ENCODE peak calls at places on chromosomes 1 and 21, in eight cellular contexts. Q, F, U, L, J, Y, H and V are unnamed samples. For H3K36me3, the result is how much of the 10 kb centered on the place peaks cover.

GRCh38 chr1:95021794-95022193 is 51.0 kb downstream of the ALG14 start:
- DNase-seq in Q (no peak), F (no peak), U (no peak), L (no peak), J (no peak), Y (no peak), H (no peak), V (no peak)

GRCh38 chr1:40132383-40133121 is 28.6 kb upstream of the RLF start:
- DNase-seq in Q (peak), F (no peak), U (no peak), L (no peak), J (no peak), Y (no peak), H (no peak), V (no peak)

GRCh38 chr1:199113265-199113869 is 474.5 kb downstream of the PTPRC start:
- DNase-seq in Q (peak), F (peak), U (peak), L (peak), J (peak), Y (peak), H (peak), V (peak)

GRCh38 chr1:161725888-161726630 is 4.7 kb downstream of the FCRLB start:
- DNase-seq in Q (peak), F (peak), U (no peak), L (peak), J (no peak), Y (peak), H (no peak), V (no peak)

GRCh38 chr1:33383489-33383888 is 47.4 kb downstream of the PHC2 start:
- DNase-seq in Q (no peak), F (no peak), U (no peak), L (no peak), J (no peak), Y (no peak), H (no peak), V (no peak)

GRCh38 chr1:212247179-212247721 is 38.0 kb upstream of the PPP2R5A start:
- DNase-seq in Q (peak), F (no peak), U (no peak), L (no peak), J (no peak), Y (no peak), H (peak), V (peak)

GRCh38 chr1:160377585-160378206 is 10.8 kb downstream of the NHLH1 start:
- DNase-seq in Q (no peak), F (no peak), U (no peak), L (no peak), J (no peak), Y (no peak), H (no peak), V (peak)

GRCh38 chr1:84386716-84387479 is 11.4 kb upstream of the DNASE2B start:
- DNase-seq in Q (no peak), F (no peak), U (no peak), L (no peak), J (no peak), Y (no peak), H (no peak), V (peak)

GRCh38 chr1:228240411-228241240 is 32.8 kb downstream of the OBSCN start:
- DNase-seq in Q (no peak), F (no peak), U (no peak), L (peak), J (no peak), Y (no peak), H (no peak), V (no peak)

GRCh38 chr1:84217239-84217638 is 73.2 kb downstream of the PRKACB start:
- DNase-seq in Q (no peak), F (no peak), U (no peak), L (no peak), J (no peak), Y (no peak), H (no peak), V (no peak)

GRCh38 chr1:111364690-111365089 is 62.8 kb downstream of the OVGP1 start:
- DNase-seq in Q (peak), F (no peak), U (no peak), L (peak), J (no peak), Y (no peak), H (peak), V (peak)

GRCh38 chr1:23152966-23153684 is 15.5 kb downstream of the LUZP1 start:
- DNase-seq in Q (no peak), F (no peak), U (no peak), L (no peak), J (no peak), Y (no peak), H (no peak), V (no peak)

GRCh38 chr1:157173900-157174410 is 35.8 kb upstream of the ETV3 start:
- DNase-seq in Q (no peak), F (no peak), U (no peak), L (no peak), J (no peak), Y (no peak), H (no peak), V (no peak)

GRCh38 chr1:30700528-30701265 is 22.7 kb downstream of the MATN1 start:
- DNase-seq in Q (peak), F (no peak), U (no peak), L (no peak), J (no peak), Y (no peak), H (no peak), V (peak)

GRCh38 chr21:8989883-8990325 is 1531.5 kb upstream of the TPTE start:
- DNase-seq in Q (no peak), F (no peak), U (no peak), L (peak), J (no peak), Y (no peak), H (no peak), V (peak)

GRCh38 chr1:228084325-228084724 is 1.8 kb downstream of the ARF1 start:
- DNase-seq in Q (peak), F (no peak), U (no peak), L (no peak), J (no peak), Y (no peak), H (no peak), V (peak)

GRCh38 chr1:21598904-21599303 is 70.3 kb downstream of the RAP1GAP start:
- DNase-seq in Q (no peak), F (no peak), U (no peak), L (no peak), J (no peak), Y (no peak), H (no peak), V (no peak)

GRCh38 chr1:73635021-73635420 is 563.0 kb downstream of the LRRIQ3 start:
- DNase-seq in Q (no peak), F (no peak), U (no peak), L (no peak), J (no peak), Y (no peak), H (no peak), V (peak)

GRCh38 chr1:197178998-197179397 is 32.5 kb upstream of the ASPM start:
- DNase-seq in Q (peak), F (no peak), U (no peak), L (no peak), J (no peak), Y (no peak), H (no peak), V (no peak)

GRCh38 chr1:2824999-2825398 is 23.5 kb upstream of the TTC34 start:
- DNase-seq in Q (no peak), F (peak), U (no peak), L (no peak), J (no peak), Y (no peak), H (no peak), V (no peak)

GRCh38 chr1:85320371-85321131 is 44.1 kb upstream of the BCL10 start:
- DNase-seq in Q (peak), F (no peak), U (no peak), L (no peak), J (no peak), Y (no peak), H (no peak), V (peak)

GRCh38 chr1:97764991-97765390 is 155.8 kb downstream of the DPYD start:
- DNase-seq in Q (no peak), F (no peak), U (no peak), L (no peak), J (no peak), Y (no peak), H (no peak), V (no peak)

GRCh38 chr1:87432685-87433084 is 104.0 kb downstream of the LMO4 start:
- DNase-seq in Q (no peak), F (no peak), U (no peak), L (no peak), J (no peak), Y (no peak), H (no peak), V (no peak)

GRCh38 chr1:49163041-49163440 is 386.4 kb upstream of the BEND5 start:
- DNase-seq in Q (no peak), F (no peak), U (no peak), L (no peak), J (no peak), Y (no peak), H (no peak), V (peak)

GRCh38 chr1:110390096-110390495 is 730 bp downstream of the SLC16A4 start:
- DNase-seq in Q (peak), F (no peak), U (no peak), L (no peak), J (no peak), Y (peak), H (no peak), V (peak)

GRCh38 chr1:37472281-37472680 is 2.1 kb upstream of the ZC3H12A start:
- DNase-seq in Q (no peak), F (no peak), U (no peak), L (no peak), J (no peak), Y (no peak), H (no peak), V (no peak)

GRCh38 chr1:37238376-37239224 is 204.3 kb upstream of the GRIK3 start:
- DNase-seq in Q (no peak), F (no peak), U (no peak), L (peak), J (no peak), Y (no peak), H (no peak), V (peak)

GRCh38 chr1:211424018-211424417 is 67.9 kb downstream of the RD3 start:
- DNase-seq in Q (no peak), F (no peak), U (no peak), L (no peak), J (no peak), Y (no peak), H (no peak), V (no peak)

GRCh38 chr1:109761227-109762038 is 2.3 kb downstream of the EPS8L3 start:
- DNase-seq in Q (no peak), F (peak), U (no peak), L (no peak), J (no peak), Y (peak), H (peak), V (no peak)

GRCh38 chr21:37871121-37871862 is 45.0 kb downstream of the KCNJ6 start:
- DNase-seq in Q (peak), F (no peak), U (no peak), L (no peak), J (no peak), Y (no peak), H (no peak), V (peak)

GRCh38 chr21:42818328-42818749 is 61.0 kb downstream of the WDR4 start:
- DNase-seq in Q (peak), F (peak), U (peak), L (peak), J (no peak), Y (peak), H (peak), V (peak)

GRCh38 chr1:230127105-230128054 is 60.3 kb downstream of the GALNT2 start:
- DNase-seq in Q (no peak), F (no peak), U (no peak), L (peak), J (no peak), Y (peak), H (no peak), V (no peak)

GRCh38 chr21:14687277-14687642 is 141.1 kb upstream of the SAMSN1 start:
- DNase-seq in Q (no peak), F (no peak), U (no peak), L (no peak), J (peak), Y (no peak), H (no peak), V (peak)
- H3K4me3 ChIP-seq in Q (no peak), F (no peak), U (no peak), L (no peak), J (peak), Y (no peak), H (no peak), V (no peak)

GRCh38 chr1:51281807-51282206 is 45.7 kb downstream of the RNF11 start:
- DNase-seq in Q (no peak), F (no peak), U (no peak), L (no peak), J (no peak), Y (no peak), H (peak), V (no peak)
- TF ChIP-seq CTCF in Q (no peak), F (no peak), U (no peak), L (no peak), J (no peak), Y (no peak), H (no peak), V (no peak)

GRCh38 chr1:19140465-19140864 is 69.6 kb downstream of the UBR4 start:
- DNase-seq in Q (no peak), F (peak), U (no peak), L (peak), J (no peak), Y (no peak), H (no peak), V (no peak)

GRCh38 chr1:19138958-19139581 is 71.0 kb downstream of the UBR4 start:
- DNase-seq in Q (no peak), F (no peak), U (no peak), L (peak), J (no peak), Y (no peak), H (no peak), V (no peak)

GRCh38 chr1:19137158-19137557 is 72.9 kb downstream of the UBR4 start:
- DNase-seq in Q (no peak), F (no peak), U (no peak), L (no peak), J (no peak), Y (no peak), H (no peak), V (no peak)

GRCh38 chr1:19139711-19140110 is 70.4 kb downstream of the UBR4 start:
- DNase-seq in Q (no peak), F (no peak), U (no peak), L (peak), J (no peak), Y (no peak), H (no peak), V (no peak)
- H3K36me3 ChIP-seq in Q (under half), F (half or more), U (half or more), L (half or more), J (under half), Y (half or more), H (half or more), V (under half)

DNA sequence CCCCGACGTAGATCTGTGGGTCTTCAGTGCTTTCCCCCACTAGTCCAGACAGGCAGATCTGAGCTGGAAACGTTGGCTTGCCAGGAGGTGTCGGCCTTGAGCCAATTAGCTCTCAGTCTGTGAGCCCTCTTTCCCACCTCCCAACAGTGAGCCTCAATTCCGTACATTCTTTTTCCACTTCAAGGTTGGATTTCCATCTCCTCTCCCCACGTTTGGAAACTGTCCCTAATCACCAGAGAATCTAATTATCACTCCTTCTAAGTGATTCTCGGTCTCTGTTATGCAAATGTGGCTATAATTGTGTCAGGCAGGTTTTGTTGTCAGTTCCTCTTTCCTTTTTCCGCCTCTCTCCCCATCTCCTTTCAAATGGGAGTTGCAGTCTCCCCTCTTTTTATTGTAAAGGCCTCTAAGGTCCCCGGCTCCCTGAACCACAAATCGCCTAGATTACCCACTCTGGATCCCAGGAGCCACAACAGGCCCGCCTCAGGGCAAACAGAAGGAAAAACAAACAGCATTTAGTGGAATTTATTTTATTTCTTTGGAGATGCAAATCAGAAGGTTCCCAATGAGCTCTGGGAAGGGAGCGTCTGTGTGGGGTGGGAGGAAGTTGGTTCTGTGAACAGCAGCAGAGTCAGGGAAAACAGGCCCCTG is 29.4 kb upstream of the LRRN2 start:
- DNase-seq in Q (no peak), F (no peak), U (no peak), L (peak), J (peak), Y (peak), H (peak), V (no peak)
- H3K4me3 ChIP-seq in Q (no peak), F (no peak), U (no peak), L (no peak), J (peak), Y (no peak), H (no peak), V (no peak)

DNA sequence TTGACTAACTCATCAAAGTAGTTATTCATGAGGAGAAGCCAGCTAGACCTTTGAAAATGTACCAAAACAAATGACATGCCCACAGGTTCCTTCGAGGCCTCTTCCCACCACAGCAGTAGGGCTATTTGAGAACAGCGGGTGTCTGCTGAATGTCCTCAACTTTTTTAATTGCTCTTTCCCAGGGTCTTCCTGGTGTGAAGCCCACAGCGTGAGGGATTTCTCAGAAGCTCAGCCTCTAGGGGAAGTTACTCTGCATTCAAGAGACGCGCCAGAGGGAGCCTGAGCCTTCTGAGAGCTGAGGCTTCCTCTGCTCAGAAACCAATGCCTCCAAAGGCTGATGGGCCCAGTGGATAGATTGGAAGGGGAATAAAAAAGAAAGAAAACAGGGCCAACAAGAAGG is 153.6 kb downstream of the OLFM3 start:
- DNase-seq in Q (no peak), F (no peak), U (no peak), L (peak), J (no peak), Y (peak), H (no peak), V (no peak)
- TF ChIP-seq CTCF in Q (no peak), F (no peak), U (no peak), L (peak), J (no peak), Y (no peak), H (no peak), V (no peak)

DNA sequence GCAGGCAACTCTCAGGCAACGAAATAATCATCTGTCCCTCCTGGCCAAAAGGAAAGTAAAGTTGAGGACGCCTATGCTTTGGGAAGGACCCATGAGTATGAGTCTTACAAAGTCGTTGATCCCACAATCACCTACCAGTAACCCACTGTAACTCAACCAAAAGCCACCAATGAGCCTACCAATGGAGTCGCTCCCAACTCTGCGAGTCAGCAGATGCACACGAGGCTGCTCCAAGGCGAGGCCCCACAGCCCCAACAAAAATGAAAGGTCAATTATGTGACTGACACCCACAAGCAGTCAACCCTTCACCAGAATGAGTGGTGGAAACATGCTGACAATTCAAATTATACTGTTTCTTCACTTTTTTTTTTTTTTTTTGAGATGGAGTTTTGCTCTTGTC is 12.0 kb downstream of the SETD4 start:
- DNase-seq in Q (no peak), F (no peak), U (no peak), L (no peak), J (no peak), Y (no peak), H (no peak), V (no peak)
- H3K36me3 ChIP-seq in Q (under half), F (under half), U (under half), L (half or more), J (under half), Y (half or more), H (under half), V (under half)